ENCODE peak calls at places on chromosomes 7 and 10, in four cellular contexts. S is NCI-H187, Y is fibroblast of mammary gland, Q is IMR-90. Z is an unnamed sample.

GRCh38 chr10:110848106-110848505 is 23.6 kb upstream of the PDCD4 start:
- DNase-seq in S (no peak), Y (peak), Q (no peak), Z (no peak)

GRCh38 chr10:103244663-103245271 is 920 bp upstream of the RPEL1 start:
- DNase-seq in S (no peak), Y (peak), Q (peak), Z (no peak)

GRCh38 chr7:113100091-113100723 is 13.6 kb upstream of the GPR85 start:
- DNase-seq in S (no peak), Y (peak), Q (peak), Z (no peak)

GRCh38 chr7:4345004-4345403 is 337.1 kb upstream of the FOXK1 start:
- DNase-seq in S (no peak), Y (no peak), Q (no peak), Z (no peak)

GRCh38 chr7:134845461-134845860 is 66.0 kb downstream of the CALD1 start:
- DNase-seq in S (no peak), Y (no peak), Q (no peak), Z (no peak)

GRCh38 chr7:29797112-29797944 is 9.0 kb upstream of the WIPF3 start:
- DNase-seq in S (no peak), Y (no peak), Q (no peak), Z (no peak)

GRCh38 chr10:70964881-70965280 is 76.5 kb upstream of the PCBD1 start:
- DNase-seq in S (no peak), Y (no peak), Q (no peak), Z (no peak)

GRCh38 chr10:102613286-102613685 is 31.0 kb upstream of the TRIM8 start:
- DNase-seq in S (no peak), Y (no peak), Q (no peak), Z (no peak)

GRCh38 chr10:5666324-5667220 is at the start of gene ASB13:
- DNase-seq in S (no peak), Y (peak), Q (peak), Z (no peak)

GRCh38 chr10:76576276-76576962 is 1061.2 kb downstream of the KCNMA1 start:
- DNase-seq in S (no peak), Y (peak), Q (peak), Z (peak)

GRCh38 chr7:96479015-96479645 is 157.2 kb upstream of the SLC25A13 start:
- DNase-seq in S (no peak), Y (no peak), Q (no peak), Z (no peak)

GRCh38 chr10:59432207-59432900 is 70.0 kb upstream of the FAM13C start:
- DNase-seq in S (no peak), Y (peak), Q (peak), Z (no peak)

GRCh38 chr10:34049887-34050286 is 715.4 kb upstream of the NRP1 start:
- DNase-seq in S (no peak), Y (peak), Q (peak), Z (peak)

GRCh38 chr10:21272585-21273399 is 252.7 kb downstream of the SKIDA1 start:
- DNase-seq in S (no peak), Y (no peak), Q (no peak), Z (no peak)

GRCh38 chr7:57432583-57432982 is 17.4 kb upstream of the ZNF716 start:
- DNase-seq in S (no peak), Y (no peak), Q (no peak), Z (no peak)

GRCh38 chr10:108244443-108245228 is 1080.1 kb upstream of the SORCS1 start:
- DNase-seq in S (no peak), Y (no peak), Q (no peak), Z (no peak)

GRCh38 chr7:55488221-55488620 is 84.1 kb downstream of the VOPP1 start:
- DNase-seq in S (no peak), Y (no peak), Q (no peak), Z (no peak)

GRCh38 chr10:87761892-87762291 is 56.1 kb downstream of the ATAD1 start:
- DNase-seq in S (no peak), Y (peak), Q (peak), Z (no peak)

GRCh38 chr10:1409359-1409750 is 328.0 kb downstream of the ADARB2 start:
- DNase-seq in S (no peak), Y (no peak), Q (no peak), Z (no peak)

GRCh38 chr7:153103219-153103618 is 343.7 kb downstream of the ACTR3B start:
- DNase-seq in S (no peak), Y (no peak), Q (no peak), Z (no peak)

GRCh38 chr10:122514045-122514840 is 46.3 kb upstream of the DMBT1 start:
- DNase-seq in S (no peak), Y (peak), Q (peak), Z (no peak)

GRCh38 chr7:47508389-47509380 is 73.2 kb downstream of the TNS3 start:
- DNase-seq in S (no peak), Y (peak), Q (peak), Z (no peak)

GRCh38 chr10:92387289-92387940 is 96.4 kb downstream of the MARCHF5 start:
- DNase-seq in S (no peak), Y (peak), Q (peak), Z (peak)